ENCODE peak calls at places on chromosomes 12 and 14, in four cellular contexts. One of them, this sample, is unnamed.

GRCh38 chr12:101407054-101407437 is 526 bp downstream of the ARL1 start:
- DNase-seq in ovary: no peak
- DNase-seq in body of pancreas: no peak
- DNase-seq in A549: no peak
- DNase-seq in this sample: no peak

GRCh38 chr14:57960946-57961792 is 95.3 kb upstream of the SLC35F4 start:
- DNase-seq in body of pancreas: no peak
- DNase-seq in ovary: no peak
- DNase-seq in A549: no peak
- DNase-seq in this sample: peak

GRCh38 chr12:115201928-115202327 is 518.0 kb upstream of the TBX3 start:
- DNase-seq in ovary: no peak
- DNase-seq in body of pancreas: no peak
- DNase-seq in A549: no peak
- DNase-seq in this sample: no peak

GRCh38 chr14:90773705-90774104 is 42.5 kb downstream of the TTC7B start:
- DNase-seq in A549: no peak
- DNase-seq in body of pancreas: no peak
- DNase-seq in ovary: no peak
- DNase-seq in this sample: no peak

GRCh38 chr12:30928356-30929264 is 2.1 kb downstream of the TSPAN11 start:
- DNase-seq in A549: no peak
- DNase-seq in ovary: no peak
- DNase-seq in body of pancreas: no peak
- DNase-seq in this sample: peak

GRCh38 chr12:93970892-93971688 is 177.3 kb upstream of the PLXNC1 start:
- DNase-seq in body of pancreas: no peak
- DNase-seq in A549: no peak
- DNase-seq in ovary: no peak
- DNase-seq in this sample: no peak

GRCh38 chr14:22131749-22132476 is 457.1 kb downstream of the DAD1 start:
- DNase-seq in body of pancreas: no peak
- DNase-seq in A549: no peak
- DNase-seq in ovary: no peak
- DNase-seq in this sample: peak

GRCh38 chr12:128259556-128260070 is 7.4 kb upstream of the TMEM132C start:
- DNase-seq in A549: no peak
- DNase-seq in body of pancreas: peak
- DNase-seq in ovary: peak
- DNase-seq in this sample: peak

GRCh38 chr14:77036484-77037337 is 8.2 kb upstream of the IRF2BPL start:
- DNase-seq in A549: no peak
- DNase-seq in body of pancreas: no peak
- DNase-seq in ovary: no peak
- DNase-seq in this sample: no peak

GRCh38 chr12:50110127-50110761 is 1.8 kb upstream of the COX14 start:
- DNase-seq in ovary: peak
- DNase-seq in A549: no peak
- DNase-seq in body of pancreas: peak
- DNase-seq in this sample: no peak

GRCh38 chr14:85599939-85600338 is 70.0 kb downstream of the FLRT2 start:
- DNase-seq in A549: no peak
- DNase-seq in ovary: no peak
- DNase-seq in body of pancreas: no peak
- DNase-seq in this sample: no peak

GRCh38 chr12:127393460-127393859 is 873.5 kb upstream of the TMEM132C start:
- DNase-seq in A549: no peak
- DNase-seq in body of pancreas: no peak
- DNase-seq in ovary: no peak
- DNase-seq in this sample: no peak

GRCh38 chr12:93851245-93851665 is 174.1 kb downstream of the CRADD start:
- DNase-seq in body of pancreas: no peak
- DNase-seq in ovary: no peak
- DNase-seq in A549: no peak
- DNase-seq in this sample: no peak

GRCh38 chr12:52201520-52201839 is 9.7 kb upstream of the KRT80 start:
- DNase-seq in A549: no peak
- DNase-seq in ovary: no peak
- DNase-seq in body of pancreas: no peak
- DNase-seq in this sample: no peak

GRCh38 chr12:117119592-117120198 is 20.5 kb upstream of the TESC start:
- DNase-seq in A549: peak
- DNase-seq in ovary: no peak
- DNase-seq in body of pancreas: peak
- DNase-seq in this sample: no peak

GRCh38 chr14:97221572-97221971 is 424.4 kb downstream of the VRK1 start:
- DNase-seq in ovary: no peak
- DNase-seq in A549: no peak
- DNase-seq in body of pancreas: no peak
- DNase-seq in this sample: no peak

GRCh38 chr12:128140551-128140950 is 126.4 kb upstream of the TMEM132C start:
- DNase-seq in body of pancreas: no peak
- DNase-seq in ovary: no peak
- DNase-seq in A549: no peak
- DNase-seq in this sample: no peak

GRCh38 chr12:106682594-106683234 is 91.8 kb upstream of the RIC8B start:
- DNase-seq in A549: no peak
- DNase-seq in body of pancreas: no peak
- DNase-seq in ovary: no peak
- DNase-seq in this sample: no peak

GRCh38 chr14:75123991-75124390 is 2.9 kb downstream of the NEK9 start:
- DNase-seq in body of pancreas: no peak
- DNase-seq in A549: peak
- DNase-seq in ovary: no peak
- DNase-seq in this sample: peak

GRCh38 chr12:111409403-111410228 is 3.9 kb downstream of the SH2B3 start:
- DNase-seq in ovary: no peak
- DNase-seq in body of pancreas: peak
- DNase-seq in A549: no peak
- DNase-seq in this sample: no peak

GRCh38 chr12:111408686-111409402 is 3.1 kb downstream of the SH2B3 start:
- DNase-seq in ovary: no peak
- DNase-seq in A549: no peak
- DNase-seq in body of pancreas: no peak
- DNase-seq in this sample: no peak

GRCh38 chr12:111412007-111412829 is 6.5 kb downstream of the SH2B3 start:
- DNase-seq in body of pancreas: no peak
- DNase-seq in ovary: no peak
- DNase-seq in A549: no peak
- DNase-seq in this sample: no peak

GRCh38 chr12:111411187-111411764 is 5.6 kb downstream of the SH2B3 start:
- DNase-seq in A549: no peak
- DNase-seq in body of pancreas: no peak
- DNase-seq in ovary: no peak
- DNase-seq in this sample: no peak

DNA sequence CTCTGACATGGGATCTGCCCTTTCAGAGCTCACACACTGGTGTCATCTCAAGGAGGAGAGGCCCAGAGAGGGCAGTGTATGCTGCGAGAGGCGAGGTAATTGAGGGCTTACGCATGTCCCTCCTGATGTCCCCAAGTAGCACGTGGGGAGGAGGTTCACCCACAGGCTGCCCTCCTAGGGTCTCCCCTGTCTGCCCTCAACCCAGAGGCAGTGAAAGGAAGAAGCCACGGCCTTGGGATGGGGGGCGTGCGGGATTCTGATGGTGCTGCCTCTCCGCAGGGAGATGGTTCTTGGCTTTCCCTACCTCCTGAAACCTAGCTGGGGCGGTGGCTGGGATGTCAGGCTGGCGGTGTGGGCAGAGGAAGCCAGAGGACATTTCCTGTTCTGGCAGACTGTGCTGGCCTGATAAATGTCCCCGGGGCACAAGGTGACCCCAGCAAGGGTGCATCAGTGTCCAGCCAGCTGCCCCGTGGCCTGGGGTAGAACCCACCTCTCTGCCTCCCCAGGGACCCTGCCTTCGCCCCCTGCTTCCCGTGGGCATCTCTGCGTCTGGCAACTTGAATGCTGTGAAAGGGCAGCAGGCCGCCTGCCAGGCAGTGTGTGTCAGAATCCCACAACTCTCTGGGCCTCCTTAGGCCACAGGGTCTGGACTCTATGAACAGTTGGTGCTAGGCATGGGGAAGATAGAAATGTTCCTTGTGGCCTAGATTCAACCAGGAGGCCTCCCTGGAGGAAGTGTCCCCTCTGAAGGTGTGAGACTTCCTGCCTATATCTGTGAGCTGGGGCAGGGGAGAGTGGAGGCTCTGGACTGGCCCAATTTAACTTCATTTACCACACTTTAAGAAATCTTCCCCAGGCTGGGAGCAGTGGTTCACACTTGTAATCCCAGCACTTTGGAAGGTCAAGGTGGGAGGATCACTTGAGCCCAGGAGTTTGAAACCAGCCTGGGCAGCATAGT is 4.8 kb downstream of the SH2B3 start:
- DNase-seq in body of pancreas: no peak
- DNase-seq in A549: no peak
- DNase-seq in ovary: no peak
- DNase-seq in this sample: no peak
- H3K4me3 ChIP-seq in body of pancreas: no peak
- H3K4me3 ChIP-seq in A549: no peak
- H3K4me3 ChIP-seq in ovary: no peak
- H3K4me3 ChIP-seq in this sample: no peak

DNA sequence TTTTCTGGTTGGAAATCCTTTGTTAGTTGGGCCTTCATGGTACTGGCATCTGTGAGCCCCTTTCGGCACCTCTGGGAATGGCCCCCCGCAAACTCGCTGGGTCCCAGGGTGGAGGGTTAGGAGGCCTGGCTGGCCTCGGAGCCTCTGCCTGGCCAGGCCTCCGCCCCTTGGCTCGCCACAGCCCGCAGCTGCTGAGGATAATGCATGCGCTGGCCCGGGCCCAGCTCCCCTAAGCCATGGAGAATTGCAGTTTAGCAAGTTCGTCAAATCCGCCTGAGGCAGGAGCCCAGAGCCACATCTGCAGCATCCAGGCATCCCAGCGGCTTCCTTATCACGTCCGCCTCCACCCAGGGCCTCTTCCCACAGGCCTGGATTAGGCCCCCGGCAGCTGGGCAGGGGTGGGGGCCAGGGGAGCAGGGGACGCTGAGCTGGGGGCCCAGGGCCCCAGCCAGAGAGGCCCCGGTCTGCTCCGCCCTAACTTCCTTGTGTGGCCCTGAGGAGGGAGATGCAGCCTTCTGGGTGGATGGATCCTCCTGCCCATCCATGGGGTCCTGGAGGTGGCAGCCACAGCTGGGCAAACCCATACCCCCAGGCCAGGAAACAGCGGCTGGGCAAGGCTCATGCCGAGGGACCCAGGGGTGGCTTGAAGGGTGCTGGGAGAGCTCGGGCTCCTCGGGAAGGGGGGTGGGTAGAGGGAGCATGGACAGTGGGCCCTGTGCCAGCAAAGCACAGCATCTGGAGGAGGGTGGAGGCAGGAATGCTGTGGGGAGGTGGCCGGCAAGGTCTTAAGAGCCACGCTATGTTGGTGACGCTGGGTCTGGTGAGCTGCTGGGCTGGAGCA is 48.5 kb upstream of the DLK1 start:
- DNase-seq in ovary: peak
- DNase-seq in A549: no peak
- DNase-seq in body of pancreas: no peak
- DNase-seq in this sample: peak
- H3K27ac ChIP-seq in ovary: peak
- H3K27ac ChIP-seq in A549: no peak
- H3K27ac ChIP-seq in body of pancreas: no peak
- H3K27ac ChIP-seq in this sample: peak

GRCh38 chr12:6534158-6534913 is at the start of gene GAPDH:
- DNase-seq in A549: peak
- DNase-seq in ovary: peak
- DNase-seq in body of pancreas: peak
- DNase-seq in this sample: peak
- TF ChIP-seq POLR2A in A549: peak
- TF ChIP-seq POLR2A in ovary: peak
- TF ChIP-seq POLR2A in body of pancreas: peak
- TF ChIP-seq POLR2A in this sample: no peak

GRCh38 chr12:49055978-49056754 is 4.4 kb downstream of the KMT2D start:
- DNase-seq in body of pancreas: peak
- DNase-seq in A549: peak
- DNase-seq in ovary: no peak
- DNase-seq in this sample: peak
- H3K4me3 ChIP-seq in body of pancreas: no peak
- H3K4me3 ChIP-seq in A549: no peak
- H3K4me3 ChIP-seq in ovary: no peak
- H3K4me3 ChIP-seq in this sample: no peak

GRCh38 chr12:905273-906076 is 44.0 kb downstream of the RAD52 start:
- DNase-seq in A549: no peak
- DNase-seq in ovary: no peak
- DNase-seq in body of pancreas: no peak
- DNase-seq in this sample: no peak
- H3K27ac ChIP-seq in A549: no peak
- H3K27ac ChIP-seq in ovary: no peak
- H3K27ac ChIP-seq in body of pancreas: no peak
- H3K27ac ChIP-seq in this sample: no peak

GRCh38 chr12:1595026-1595561 is 713 bp upstream of the FBXL14 start:
- DNase-seq in body of pancreas: no peak
- DNase-seq in ovary: no peak
- DNase-seq in A549: no peak
- DNase-seq in this sample: peak

GRCh38 chr12:1593232-1594044 is 943 bp downstream of the FBXL14 start:
- DNase-seq in A549: no peak
- DNase-seq in body of pancreas: peak
- DNase-seq in ovary: peak
- DNase-seq in this sample: peak

GRCh38 chr12:1594295-1595025 is at the start of gene FBXL14:
- DNase-seq in A549: peak
- DNase-seq in ovary: peak
- DNase-seq in body of pancreas: peak
- DNase-seq in this sample: peak

GRCh38 chr12:1592444-1593231 is 1.7 kb downstream of the FBXL14 start:
- DNase-seq in ovary: no peak
- DNase-seq in body of pancreas: no peak
- DNase-seq in A549: no peak
- DNase-seq in this sample: peak

DNA sequence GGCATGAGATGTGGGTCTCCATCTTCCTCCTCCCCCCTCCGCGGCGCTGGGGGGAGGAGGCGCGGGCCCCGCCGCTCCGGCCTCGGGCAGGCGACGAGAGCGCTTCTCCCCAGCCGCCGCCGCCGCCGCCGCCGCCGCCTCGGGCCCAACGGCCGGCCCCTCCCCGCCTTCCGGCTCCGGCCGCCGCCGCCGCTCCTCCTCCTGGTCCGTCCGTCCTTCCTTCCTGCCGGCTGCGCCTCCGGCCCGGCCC is 411 bp downstream of the FBXL14 start:
- DNase-seq in ovary: peak
- DNase-seq in A549: peak
- DNase-seq in body of pancreas: peak
- DNase-seq in this sample: peak
- TF ChIP-seq POLR2A in ovary: peak
- TF ChIP-seq POLR2A in A549: no peak
- TF ChIP-seq POLR2A in body of pancreas: no peak
- TF ChIP-seq POLR2A in this sample: no peak